ENCODE peak calls at places on chromosomes 13 and 19, in eight cellular contexts. A, C, N, U, F, B, I and P are unnamed samples. For H3K9me3, the result is how much of the 10 kb centered on the place peaks cover.

GRCh38 chr19:19464339-19465098 is 50.8 kb downstream of the TSSK6 start:
- DNase-seq in A (peak), C (peak), N (peak), U (no peak), F (no peak), B (no peak), I (peak), P (no peak)

GRCh38 chr19:7831452-7831851 is 1.4 kb downstream of the EVI5L start:
- DNase-seq in A (peak), C (peak), N (peak), U (no peak), F (no peak), B (no peak), I (no peak), P (no peak)

GRCh38 chr13:78601124-78601885 is 2.0 kb downstream of the POU4F1 start:
- DNase-seq in A (no peak), C (peak), N (peak), U (no peak), F (peak), B (no peak), I (no peak), P (no peak)

GRCh38 chr13:46160474-46161066 is 21.4 kb downstream of the LCP1 start:
- DNase-seq in A (no peak), C (peak), N (peak), U (no peak), F (no peak), B (no peak), I (peak), P (no peak)

GRCh38 chr19:7900401-7900870 is 3.2 kb upstream of the MAP2K7 start:
- DNase-seq in A (no peak), C (no peak), N (no peak), U (no peak), F (peak), B (peak), I (no peak), P (no peak)

GRCh38 chr19:41123716-41124244 is 9.5 kb downstream of the CYP2F1 start:
- DNase-seq in A (no peak), C (no peak), N (peak), U (no peak), F (peak), B (no peak), I (no peak), P (no peak)

GRCh38 chr19:12680034-12680433 is 1.6 kb downstream of the DHPS start:
- DNase-seq in A (no peak), C (no peak), N (no peak), U (no peak), F (no peak), B (no peak), I (no peak), P (no peak)

GRCh38 chr19:17333611-17334413 is 843 bp downstream of the ANO8 start:
- DNase-seq in A (no peak), C (peak), N (peak), U (no peak), F (peak), B (peak), I (peak), P (no peak)

GRCh38 chr19:38841180-38841766 is 8.5 kb downstream of the HNRNPL start:
- DNase-seq in A (no peak), C (no peak), N (no peak), U (no peak), F (no peak), B (no peak), I (no peak), P (no peak)

GRCh38 chr13:85286081-85286480 is 513.1 kb downstream of the SLITRK6 start:
- DNase-seq in A (no peak), C (no peak), N (peak), U (no peak), F (no peak), B (no peak), I (no peak), P (no peak)

GRCh38 chr19:41537789-41538188 is 38.2 kb upstream of the CEACAM21 start:
- DNase-seq in A (no peak), C (peak), N (peak), U (no peak), F (no peak), B (no peak), I (no peak), P (no peak)

GRCh38 chr19:14146789-14147216 is 10.4 kb upstream of the ASF1B start:
- DNase-seq in A (no peak), C (peak), N (peak), U (peak), F (no peak), B (no peak), I (peak), P (no peak)

GRCh38 chr19:29737461-29738000 is 22.5 kb upstream of the C19orf12 start:
- DNase-seq in A (no peak), C (no peak), N (no peak), U (no peak), F (no peak), B (no peak), I (no peak), P (no peak)

GRCh38 chr13:35549481-35549880 is 73.0 kb upstream of the MAB21L1 start:
- DNase-seq in A (no peak), C (peak), N (peak), U (no peak), F (no peak), B (no peak), I (no peak), P (no peak)

GRCh38 chr19:3844596-3844995 is 24.2 kb downstream of the ZFR2 start:
- DNase-seq in A (no peak), C (no peak), N (no peak), U (no peak), F (no peak), B (no peak), I (no peak), P (no peak)

GRCh38 chr19:18291590-18292459 is 10.4 kb upstream of the JUND start:
- DNase-seq in A (peak), C (peak), N (peak), U (peak), F (peak), B (peak), I (peak), P (peak)

GRCh38 chr19:48513289-48514122 is 1.9 kb upstream of the LMTK3 start:
- DNase-seq in A (no peak), C (peak), N (peak), U (peak), F (peak), B (no peak), I (peak), P (peak)

GRCh38 chr19:24127601-24128000 is 40.6 kb downstream of the ZNF254 start:
- DNase-seq in A (no peak), C (no peak), N (no peak), U (no peak), F (no peak), B (no peak), I (no peak), P (no peak)

GRCh38 chr13:88459335-88459734 is 788.2 kb downstream of the SLITRK5 start:
- DNase-seq in A (no peak), C (no peak), N (no peak), U (no peak), F (no peak), B (no peak), I (no peak), P (no peak)

DNA sequence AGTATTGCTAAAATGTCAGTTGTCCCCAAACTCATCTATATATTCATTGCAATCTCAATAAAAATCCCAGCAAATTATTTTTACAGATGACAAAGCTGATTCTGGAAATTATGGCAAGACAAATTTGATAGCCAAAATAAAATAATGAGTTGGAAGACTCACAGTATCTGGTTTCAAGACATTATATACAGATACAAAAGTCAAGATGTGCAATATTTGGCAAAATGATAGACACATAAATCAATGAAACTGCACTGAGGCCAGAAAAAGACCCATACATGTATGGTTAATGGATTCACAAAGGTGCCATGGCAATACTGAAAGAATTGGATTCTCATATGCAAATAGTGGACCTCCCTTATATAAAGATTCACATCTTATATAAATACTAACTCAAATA is 24.2 kb downstream of the ZNF45 start:
- DNase-seq in A (no peak), C (no peak), N (no peak), U (no peak), F (no peak), B (no peak), I (no peak), P (no peak)
- H3K9me3 ChIP-seq in A (under half), C (under half), N (under half), U (under half), F (half or more), B (half or more), I (under half), P (under half)

DNA sequence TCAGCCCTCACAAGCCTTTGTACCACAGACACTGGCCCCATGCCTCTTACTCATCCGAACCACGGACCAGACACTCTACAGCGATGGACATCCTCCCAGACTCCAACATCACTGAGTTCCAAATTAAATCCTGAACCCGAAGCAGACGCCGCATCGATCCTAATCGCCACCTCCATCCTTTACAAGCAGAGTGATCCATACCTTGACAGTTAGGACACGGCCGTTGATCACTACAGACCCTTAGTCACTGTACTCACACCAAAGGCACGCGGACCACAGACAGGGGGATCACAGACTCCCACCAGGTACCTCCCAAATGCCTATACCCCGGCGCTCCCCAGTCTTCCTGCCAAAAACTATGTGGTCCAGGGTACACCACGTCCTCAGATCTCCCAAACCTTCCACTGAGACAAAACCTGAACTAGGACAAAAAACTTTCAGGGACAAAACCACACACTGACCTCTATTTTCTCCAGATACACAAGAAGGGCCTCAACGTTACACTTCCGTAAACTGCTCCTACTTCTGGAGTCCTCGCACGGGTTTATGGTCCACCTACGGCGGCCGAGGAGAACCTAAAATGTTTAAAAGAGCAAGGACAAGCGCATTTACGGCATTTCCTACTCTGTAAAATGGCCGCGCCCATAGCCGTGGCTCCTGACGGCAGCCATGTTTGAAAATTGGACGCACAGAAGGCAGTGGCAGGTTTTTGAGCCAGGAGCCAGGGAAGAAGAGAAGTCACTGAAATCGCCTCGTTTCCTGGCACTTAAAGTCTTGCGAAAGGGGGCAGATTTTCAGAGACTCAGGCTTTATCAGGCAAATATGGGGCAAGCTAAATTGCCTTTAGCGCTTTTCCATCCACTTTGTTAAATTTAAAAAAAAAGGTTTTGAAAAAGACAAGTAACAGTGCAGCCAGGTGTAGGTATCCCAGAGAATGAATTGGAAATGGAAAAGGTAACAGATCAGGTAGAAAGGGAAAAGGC is at the start of gene ZNF350:
- DNase-seq in A (peak), C (peak), N (peak), U (peak), F (peak), B (peak), I (peak), P (peak)
- H3K9me3 ChIP-seq in A (under half), C (under half), N (under half), U (under half), F (under half), B (under half), I (under half), P (under half)

GRCh38 chr19:56971230-56971629 is 130.7 kb upstream of the PEG3 start:
- DNase-seq in A (no peak), C (no peak), N (no peak), U (no peak), F (no peak), B (no peak), I (no peak), P (no peak)

GRCh38 chr19:56972291-56972914 is 131.9 kb upstream of the PEG3 start:
- DNase-seq in A (no peak), C (no peak), N (no peak), U (peak), F (no peak), B (no peak), I (no peak), P (no peak)

GRCh38 chr19:56974554-56975207 is 134.2 kb upstream of the PEG3 start:
- DNase-seq in A (no peak), C (no peak), N (no peak), U (no peak), F (no peak), B (no peak), I (no peak), P (no peak)

GRCh38 chr19:56976300-56976699 is 135.8 kb upstream of the PEG3 start:
- DNase-seq in A (no peak), C (no peak), N (no peak), U (no peak), F (no peak), B (no peak), I (no peak), P (no peak)

DNA sequence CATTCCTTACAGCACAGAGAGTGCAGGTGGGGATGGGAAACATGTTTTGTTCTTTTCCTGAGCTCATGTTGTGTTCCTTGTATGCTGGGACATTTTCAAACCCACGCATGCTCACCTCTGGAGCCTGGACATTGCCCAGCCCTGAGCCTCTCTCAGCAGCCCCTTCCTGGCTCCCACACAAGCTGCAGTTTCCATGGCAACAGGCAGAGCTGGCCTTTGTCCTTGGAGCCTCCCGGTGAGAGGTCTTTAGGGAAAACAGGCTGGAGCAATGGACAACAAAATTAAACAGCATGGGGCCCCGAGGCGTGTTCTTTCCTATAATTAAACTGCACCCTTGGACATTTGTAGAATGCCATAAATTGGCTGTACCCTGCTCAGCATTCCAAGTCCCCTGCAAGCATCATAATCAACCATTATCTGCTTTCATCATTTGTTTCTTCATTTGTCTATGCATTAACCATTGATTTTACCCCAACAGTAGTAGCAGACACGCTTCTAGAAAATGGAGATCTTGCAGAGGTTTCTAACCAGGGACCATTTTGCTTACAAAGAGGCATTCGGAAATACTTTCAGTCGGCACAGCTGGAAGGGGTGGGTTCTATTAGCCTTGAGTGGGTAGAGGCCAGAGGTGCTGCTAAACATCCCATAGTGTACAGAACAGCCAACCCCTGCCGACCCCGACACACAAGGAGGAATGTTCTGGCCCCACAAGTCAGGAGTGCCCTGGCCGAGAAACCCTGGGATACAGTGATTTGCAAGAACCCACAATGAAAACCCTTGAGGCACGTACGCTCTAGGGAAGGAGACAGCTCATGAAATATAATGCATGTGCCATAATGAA is 133.4 kb upstream of the PEG3 start:
- DNase-seq in A (peak), C (no peak), N (no peak), U (no peak), F (no peak), B (no peak), I (no peak), P (no peak)
- H3K9me3 ChIP-seq in A (under half), C (under half), N (under half), U (under half), F (under half), B (under half), I (under half), P (under half)

GRCh38 chr13:20988909-20989735 is 72.3 kb downstream of the LATS2 start:
- DNase-seq in A (no peak), C (no peak), N (no peak), U (no peak), F (peak), B (no peak), I (no peak), P (no peak)
- H3K9me3 ChIP-seq in A (under half), C (under half), N (under half), U (under half), F (under half), B (under half), I (under half), P (under half)

DNA sequence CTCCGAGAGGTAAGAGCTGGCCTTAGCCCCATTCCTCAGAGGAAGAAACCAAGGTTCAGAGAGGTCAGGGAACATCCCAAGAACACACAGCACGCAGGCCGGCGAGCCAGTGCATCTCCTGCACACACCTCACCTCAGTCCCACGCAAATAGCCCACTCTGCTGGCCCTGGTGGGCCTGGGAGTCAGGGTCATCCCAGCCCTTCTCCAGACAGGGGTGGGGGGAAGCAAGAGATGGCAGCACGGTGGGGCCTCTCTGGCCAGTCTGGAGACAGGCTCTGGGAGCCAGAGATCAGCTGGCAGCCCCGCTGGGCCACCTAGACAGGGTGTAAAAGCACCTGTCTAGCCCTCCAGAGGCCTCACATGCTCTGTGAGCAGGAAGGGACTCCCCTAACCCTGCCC is 26.8 kb downstream of the TUBA3C start:
- DNase-seq in A (no peak), C (no peak), N (no peak), U (no peak), F (peak), B (no peak), I (no peak), P (no peak)
- H3K9me3 ChIP-seq in A (under half), C (under half), N (under half), U (under half), F (under half), B (under half), I (under half), P (under half)

GRCh38 chr19:27718262-27718661 is 1494.7 kb downstream of the UQCRFS1 start:
- DNase-seq in A (no peak), C (no peak), N (no peak), U (no peak), F (no peak), B (no peak), I (no peak), P (no peak)

GRCh38 chr19:27720155-27720554 is 1492.8 kb downstream of the UQCRFS1 start:
- DNase-seq in A (no peak), C (no peak), N (no peak), U (no peak), F (no peak), B (no peak), I (no peak), P (no peak)

GRCh38 chr19:27716922-27717321 is 1496.0 kb downstream of the UQCRFS1 start:
- DNase-seq in A (no peak), C (no peak), N (no peak), U (no peak), F (no peak), B (no peak), I (no peak), P (no peak)

GRCh38 chr19:27717825-27718224 is 1495.1 kb downstream of the UQCRFS1 start:
- DNase-seq in A (no peak), C (no peak), N (no peak), U (no peak), F (no peak), B (no peak), I (no peak), P (no peak)

DNA sequence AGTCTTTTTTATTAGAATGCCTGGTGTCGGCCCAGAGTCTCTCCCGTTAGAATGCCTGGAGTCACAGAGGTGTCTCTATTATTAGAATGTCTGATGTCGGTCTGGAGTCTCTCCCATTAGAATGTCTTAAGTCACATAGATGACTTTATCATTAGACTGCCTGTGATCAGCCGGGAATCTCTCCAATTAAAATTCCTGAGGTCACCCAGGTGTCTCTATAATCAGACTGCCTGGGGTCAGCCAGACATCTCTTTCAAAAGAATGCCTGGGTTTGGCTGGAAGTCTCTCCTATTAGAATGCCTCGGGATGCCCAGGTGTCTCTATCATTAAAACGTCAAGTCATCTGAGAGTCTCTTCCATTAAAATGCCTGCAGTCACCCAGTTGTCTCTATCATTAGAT is 1493.9 kb downstream of the UQCRFS1 start:
- DNase-seq in A (no peak), C (no peak), N (no peak), U (no peak), F (no peak), B (no peak), I (no peak), P (no peak)
- H3K9me3 ChIP-seq in A (under half), C (under half), N (under half), U (under half), F (under half), B (under half), I (under half), P (under half)

DNA sequence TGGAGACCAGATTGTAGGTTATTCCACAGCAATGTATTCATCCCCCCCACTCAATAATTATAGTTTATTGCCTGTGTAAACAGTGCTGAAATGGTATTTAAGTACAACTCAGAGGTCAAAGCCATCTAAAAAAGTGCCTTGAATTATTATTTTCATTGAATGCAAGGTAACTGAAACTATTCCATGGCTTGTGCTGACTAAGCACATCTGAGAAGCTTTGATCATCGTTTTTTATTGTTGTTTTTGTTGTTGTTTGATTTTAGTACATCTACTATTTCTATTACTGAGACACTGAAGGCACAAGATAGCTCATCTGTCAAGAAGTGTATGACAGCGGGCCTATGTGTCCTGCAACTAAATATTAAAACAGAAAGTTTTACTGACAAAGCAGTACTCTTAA is 308.0 kb downstream of the OXGR1 start:
- DNase-seq in A (no peak), C (no peak), N (no peak), U (no peak), F (no peak), B (no peak), I (no peak), P (no peak)
- H3K9me3 ChIP-seq in A (under half), C (under half), N (under half), U (under half), F (under half), B (under half), I (under half), P (under half)

GRCh38 chr19:58067240-58067912 is 8.3 kb downstream of the ZNF135 start:
- DNase-seq in A (no peak), C (peak), N (no peak), U (no peak), F (no peak), B (no peak), I (no peak), P (no peak)
- H3K9me3 ChIP-seq in A (under half), C (under half), N (under half), U (under half), F (under half), B (half or more), I (under half), P (under half)

GRCh38 chr19:53212703-53213320 is 19.7 kb upstream of the ZNF665 start:
- DNase-seq in A (no peak), C (no peak), N (no peak), U (no peak), F (no peak), B (no peak), I (no peak), P (no peak)
- H3K9me3 ChIP-seq in A (under half), C (under half), N (under half), U (under half), F (half or more), B (half or more), I (under half), P (under half)